ENCODE peak calls at places on chromosomes 1 and 21, in nine cellular contexts. Y, Q, B, S, H, L, O, V and E are unnamed samples.

GRCh38 chr1:56301791-56302190 is 277.6 kb downstream of the PLPP3 start:
- DNase-seq in Y (peak; percentile 87), Q (no peak), B (peak; percentile 95), S (no peak), H (peak; percentile 52), L (peak; percentile 33), O (peak; percentile 43), V (no peak), E (peak; percentile 94)

GRCh38 chr1:21296509-21297354 is 6.5 kb upstream of the ECE1 start:
- DNase-seq in Y (no peak), Q (no peak), B (no peak), S (no peak), H (no peak), L (no peak), O (no peak), V (no peak), E (no peak)

GRCh38 chr21:38979271-38980196 is 173.8 kb downstream of the ETS2 start:
- DNase-seq in Y (peak; percentile 52), Q (no peak), B (peak; percentile 70), S (no peak), H (peak; percentile 62), L (no peak), O (peak; percentile 39), V (no peak), E (peak; percentile 39)

GRCh38 chr1:205351984-205352713 is 4.6 kb downstream of the KLHDC8A start:
- DNase-seq in Y (peak; percentile 27), Q (no peak), B (peak; percentile 40), S (no peak), H (no peak), L (no peak), O (no peak), V (no peak), E (peak; percentile 31)

GRCh38 chr1:226656201-226656600 is 82.9 kb downstream of the ITPKB start:
- DNase-seq in Y (no peak), Q (no peak), B (no peak), S (no peak), H (no peak), L (no peak), O (no peak), V (no peak), E (no peak)

GRCh38 chr21:20737227-20737626 is 261.0 kb upstream of the NCAM2 start:
- DNase-seq in Y (no peak), Q (no peak), B (no peak), S (no peak), H (no peak), L (no peak), O (no peak), V (no peak), E (no peak)

GRCh38 chr1:19872190-19872589 is 10.0 kb upstream of the OTUD3 start:
- DNase-seq in Y (no peak), Q (no peak), B (no peak), S (no peak), H (no peak), L (no peak), O (no peak), V (no peak), E (no peak)

GRCh38 chr1:235817101-235817725 is 49.5 kb downstream of the LYST start:
- DNase-seq in Y (no peak), Q (no peak), B (no peak), S (no peak), H (no peak), L (no peak), O (no peak), V (no peak), E (no peak)

GRCh38 chr1:202207292-202207691 is 13.7 kb downstream of the LGR6 start:
- DNase-seq in Y (peak; percentile 76), Q (no peak), B (peak; percentile 73), S (no peak), H (peak; percentile 16), L (peak; percentile 25), O (peak; percentile 51), V (no peak), E (peak; percentile 58)

GRCh38 chr1:44950434-44950833 is 36.0 kb downstream of the EIF2B3 start:
- DNase-seq in Y (no peak), Q (no peak), B (no peak), S (no peak), H (no peak), L (no peak), O (no peak), V (no peak), E (no peak)

GRCh38 chr1:232040260-232040659 is 413.7 kb downstream of the DISC1 start:
- DNase-seq in Y (no peak), Q (no peak), B (no peak), S (no peak), H (no peak), L (no peak), O (no peak), V (no peak), E (no peak)

GRCh38 chr21:27108228-27108627 is 141.3 kb upstream of the ADAMTS5 start:
- DNase-seq in Y (peak; percentile 36), Q (no peak), B (peak; percentile 3), S (no peak), H (peak; percentile 25), L (peak; percentile 13), O (no peak), V (no peak), E (peak; percentile 40)

GRCh38 chr1:51344602-51345299 is 14.4 kb upstream of the TTC39A start:
- DNase-seq in Y (no peak), Q (no peak), B (no peak), S (no peak), H (no peak), L (no peak), O (peak; percentile 41), V (no peak), E (no peak)

GRCh38 chr1:47849611-47850261 is 147.4 kb downstream of the TRABD2B start:
- DNase-seq in Y (no peak), Q (no peak), B (no peak), S (no peak), H (no peak), L (no peak), O (no peak), V (no peak), E (no peak)

GRCh38 chr1:18870325-18870865 is 10.9 kb upstream of the TAS1R2 start:
- DNase-seq in Y (no peak), Q (no peak), B (no peak), S (no peak), H (no peak), L (no peak), O (no peak), V (no peak), E (no peak)

GRCh38 chr21:34881894-34882371 is 167.2 kb downstream of the RUNX1 start:
- DNase-seq in Y (peak; percentile 86), Q (no peak), B (peak; percentile 92), S (no peak), H (no peak), L (peak; percentile 88), O (peak; percentile 41), V (no peak), E (peak; percentile 91)

GRCh38 chr1:6109688-6110087 is 64.0 kb downstream of the KCNAB2 start:
- DNase-seq in Y (no peak), Q (no peak), B (no peak), S (no peak), H (no peak), L (no peak), O (no peak), V (no peak), E (no peak)

GRCh38 chr1:180501865-180502360 is 464 bp downstream of the ACBD6 start:
- DNase-seq in Y (no peak), Q (no peak), B (no peak), S (no peak), H (no peak), L (peak; percentile 67), O (no peak), V (peak; percentile 24), E (no peak)

GRCh38 chr1:180962178-180962577 is 49.5 kb downstream of the KIAA1614 start:
- DNase-seq in Y (no peak), Q (no peak), B (no peak), S (no peak), H (no peak), L (no peak), O (no peak), V (no peak), E (no peak)

GRCh38 chr1:7422966-7423365 is 348.1 kb upstream of the VAMP3 start:
- DNase-seq in Y (no peak), Q (no peak), B (no peak), S (no peak), H (no peak), L (no peak), O (no peak), V (no peak), E (no peak)

GRCh38 chr1:23525558-23526174 is 5.4 kb downstream of the E2F2 start:
- DNase-seq in Y (no peak), Q (no peak), B (no peak), S (peak; percentile 26), H (no peak), L (no peak), O (no peak), V (no peak), E (no peak)

GRCh38 chr1:41626146-41626545 is 141.7 kb upstream of the EDN2 start:
- DNase-seq in Y (no peak), Q (no peak), B (peak; percentile 51), S (no peak), H (no peak), L (peak; percentile 17), O (peak; percentile 48), V (no peak), E (peak; percentile 57)

GRCh38 chr1:236860096-236860495 is 65.0 kb downstream of the MTR start:
- DNase-seq in Y (no peak), Q (no peak), B (no peak), S (no peak), H (no peak), L (no peak), O (no peak), V (no peak), E (no peak)

GRCh38 chr1:173467426-173467825 is 9.7 kb upstream of the PRDX6 start:
- DNase-seq in Y (no peak), Q (no peak), B (peak; percentile 84), S (no peak), H (no peak), L (peak; percentile 26), O (no peak), V (no peak), E (peak; percentile 36)